ENCODE peak calls at places on chromosomes 16 and 17, in nine cellular contexts. L, W, Z, X, A, H, G, R and F are unnamed samples.

GRCh38 chr17:76417499-76418143 is 33.2 kb downstream of the SPHK1 start:
- DNase-seq in L (no peak), W (no peak), Z (peak; percentile 66), X (no peak), A (no peak), H (no peak), G (no peak), R (no peak), F (no peak)

GRCh38 chr17:82358467-82359350 is at the start of gene TEX19:
- DNase-seq in L (no peak), W (no peak), Z (peak; percentile 39), X (no peak), A (peak; percentile 74), H (no peak), G (no peak), R (no peak), F (no peak)

GRCh38 chr17:61382796-61383688 is 16.6 kb upstream of the TBX2 start:
- DNase-seq in L (no peak), W (no peak), Z (no peak), X (no peak), A (no peak), H (no peak), G (no peak), R (no peak), F (no peak)

GRCh38 chr17:8911205-8911604 is 43.7 kb upstream of the PIK3R6 start:
- DNase-seq in L (no peak), W (no peak), Z (no peak), X (no peak), A (no peak), H (no peak), G (no peak), R (no peak), F (no peak)

GRCh38 chr16:2514333-2515179 is 804 bp downstream of the ATP6V0C start:
- DNase-seq in L (no peak), W (no peak), Z (no peak), X (no peak), A (no peak), H (peak; percentile 28), G (no peak), R (no peak), F (no peak)

GRCh38 chr17:33811006-33811760 is 443.9 kb upstream of the CCL2 start:
- DNase-seq in L (no peak), W (no peak), Z (no peak), X (no peak), A (no peak), H (no peak), G (no peak), R (no peak), F (no peak)

GRCh38 chr17:68290268-68290954 is 516 bp downstream of the SLC16A6 start:
- DNase-seq in L (no peak), W (no peak), Z (no peak), X (no peak), A (peak; percentile 45), H (peak; percentile 45), G (no peak), R (no peak), F (no peak)

GRCh38 chr17:45951403-45951802 is 47.6 kb upstream of the STH start:
- DNase-seq in L (no peak), W (no peak), Z (no peak), X (no peak), A (no peak), H (no peak), G (no peak), R (no peak), F (no peak)

GRCh38 chr16:85534536-85535351 is 78.4 kb upstream of the GSE1 start:
- DNase-seq in L (no peak), W (no peak), Z (no peak), X (no peak), A (no peak), H (no peak), G (no peak), R (no peak), F (no peak)

GRCh38 chr16:87441886-87442580 is 49.9 kb downstream of the MAP1LC3B start:
- DNase-seq in L (no peak), W (no peak), Z (peak; percentile 23), X (no peak), A (no peak), H (no peak), G (no peak), R (no peak), F (no peak)

GRCh38 chr17:48543854-48544355 is 1.0 kb downstream of the HOXB2 start:
- DNase-seq in L (no peak), W (no peak), Z (no peak), X (no peak), A (no peak), H (peak; percentile 20), G (no peak), R (no peak), F (no peak)

GRCh38 chr17:50079334-50080095 is 15.6 kb upstream of the PDK2 start:
- DNase-seq in L (no peak), W (peak; percentile 49), Z (peak; percentile 70), X (no peak), A (peak; percentile 49), H (no peak), G (no peak), R (no peak), F (no peak)

GRCh38 chr17:63431939-63432804 is 13.9 kb downstream of the CYB561 start:
- DNase-seq in L (no peak), W (no peak), Z (no peak), X (peak; percentile 64), A (peak; percentile 48), H (no peak), G (no peak), R (no peak), F (no peak)

GRCh38 chr17:75442168-75443103 is 14.0 kb upstream of the TMEM94 start:
- DNase-seq in L (no peak), W (no peak), Z (no peak), X (no peak), A (no peak), H (no peak), G (no peak), R (no peak), F (no peak)